ENCODE peak calls at places on chromosomes 6 and 20, in six cellular contexts. One of them, this sample, is unnamed.

GRCh38 chr20:50982372-50982771 is 23.8 kb downstream of the MOCS3 start:
- DNase-seq in neural progenitor cell: no peak
- DNase-seq in NAMALWA: no peak
- DNase-seq in naive B cell: no peak
- DNase-seq in GM04503: no peak
- DNase-seq in T follicular helper cell: no peak
- DNase-seq in this sample: no peak

GRCh38 chr6:13952101-13952500 is 27.3 kb downstream of the RNF182 start:
- DNase-seq in neural progenitor cell: no peak
- DNase-seq in NAMALWA: no peak
- DNase-seq in naive B cell: no peak
- DNase-seq in GM04503: no peak
- DNase-seq in T follicular helper cell: no peak
- DNase-seq in this sample: no peak

GRCh38 chr6:67886036-67886707 is 748.9 kb upstream of the ADGRB3 start:
- DNase-seq in neural progenitor cell: no peak
- DNase-seq in NAMALWA: no peak
- DNase-seq in naive B cell: no peak
- DNase-seq in GM04503: no peak
- DNase-seq in T follicular helper cell: no peak
- DNase-seq in this sample: no peak

GRCh38 chr20:4602297-4602631 is 119.4 kb upstream of the PRND start:
- DNase-seq in neural progenitor cell: no peak
- DNase-seq in NAMALWA: no peak
- DNase-seq in naive B cell: no peak
- DNase-seq in GM04503: no peak
- DNase-seq in T follicular helper cell: no peak
- DNase-seq in this sample: no peak

GRCh38 chr6:90538651-90539050 is 48.2 kb downstream of the MAP3K7 start:
- DNase-seq in neural progenitor cell: no peak
- DNase-seq in NAMALWA: no peak
- DNase-seq in naive B cell: no peak
- DNase-seq in GM04503: no peak
- DNase-seq in T follicular helper cell: no peak
- DNase-seq in this sample: no peak

GRCh38 chr6:3231213-3232016 is 4.0 kb upstream of the TUBB2B start:
- DNase-seq in neural progenitor cell: peak; percentile 92
- DNase-seq in NAMALWA: no peak
- DNase-seq in naive B cell: no peak
- DNase-seq in GM04503: peak; percentile 34
- DNase-seq in T follicular helper cell: no peak
- DNase-seq in this sample: no peak

GRCh38 chr6:110493253-110493800 is 16.9 kb upstream of the SLC22A16 start:
- DNase-seq in neural progenitor cell: no peak
- DNase-seq in NAMALWA: no peak
- DNase-seq in naive B cell: no peak
- DNase-seq in GM04503: no peak
- DNase-seq in T follicular helper cell: no peak
- DNase-seq in this sample: no peak

GRCh38 chr6:7974553-7974931 is 64.0 kb upstream of the TXNDC5 start:
- DNase-seq in neural progenitor cell: no peak
- DNase-seq in NAMALWA: no peak
- DNase-seq in naive B cell: no peak
- DNase-seq in GM04503: no peak
- DNase-seq in T follicular helper cell: no peak
- DNase-seq in this sample: no peak

GRCh38 chr6:378958-379366 is 12.6 kb upstream of the IRF4 start:
- DNase-seq in neural progenitor cell: no peak
- DNase-seq in NAMALWA: no peak
- DNase-seq in naive B cell: no peak
- DNase-seq in GM04503: no peak
- DNase-seq in T follicular helper cell: no peak
- DNase-seq in this sample: no peak

GRCh38 chr6:71465096-71465495 is 176.5 kb downstream of the OGFRL1 start:
- DNase-seq in neural progenitor cell: no peak
- DNase-seq in NAMALWA: no peak
- DNase-seq in naive B cell: no peak
- DNase-seq in GM04503: no peak
- DNase-seq in T follicular helper cell: no peak
- DNase-seq in this sample: no peak

GRCh38 chr20:5096463-5096862 is 23.3 kb downstream of the PCNA start:
- DNase-seq in neural progenitor cell: no peak
- DNase-seq in NAMALWA: no peak
- DNase-seq in naive B cell: no peak
- DNase-seq in GM04503: no peak
- DNase-seq in T follicular helper cell: no peak
- DNase-seq in this sample: no peak

GRCh38 chr6:110826236-110827129 is 11.2 kb upstream of the CDK19 start:
- DNase-seq in neural progenitor cell: no peak
- DNase-seq in NAMALWA: no peak
- DNase-seq in naive B cell: no peak
- DNase-seq in GM04503: no peak
- DNase-seq in T follicular helper cell: no peak
- DNase-seq in this sample: no peak

GRCh38 chr6:139323511-139324445 is 32.0 kb upstream of the TXLNB start:
- DNase-seq in neural progenitor cell: peak; percentile 45
- DNase-seq in NAMALWA: peak; percentile 87
- DNase-seq in naive B cell: peak; percentile 74
- DNase-seq in GM04503: peak; percentile 34
- DNase-seq in T follicular helper cell: peak; percentile 70
- DNase-seq in this sample: no peak

GRCh38 chr20:22584630-22584921 is 204 bp upstream of the FOXA2 start:
- DNase-seq in neural progenitor cell: peak; percentile 39
- DNase-seq in NAMALWA: no peak
- DNase-seq in naive B cell: no peak
- DNase-seq in GM04503: no peak
- DNase-seq in T follicular helper cell: no peak
- DNase-seq in this sample: no peak

GRCh38 chr20:13213335-13213734 is 7.7 kb upstream of the ISM1 start:
- DNase-seq in neural progenitor cell: no peak
- DNase-seq in NAMALWA: no peak
- DNase-seq in naive B cell: no peak
- DNase-seq in GM04503: no peak
- DNase-seq in T follicular helper cell: no peak
- DNase-seq in this sample: no peak

GRCh38 chr20:63976980-63977391 is 2.5 kb downstream of the SAMD10 start:
- DNase-seq in neural progenitor cell: no peak
- DNase-seq in NAMALWA: no peak
- DNase-seq in naive B cell: no peak
- DNase-seq in GM04503: no peak
- DNase-seq in T follicular helper cell: no peak
- DNase-seq in this sample: no peak

GRCh38 chr6:145960918-145961604 is 3.1 kb downstream of the SHPRH start:
- DNase-seq in neural progenitor cell: no peak
- DNase-seq in NAMALWA: no peak
- DNase-seq in naive B cell: no peak
- DNase-seq in GM04503: peak; percentile 27
- DNase-seq in T follicular helper cell: no peak
- DNase-seq in this sample: no peak

GRCh38 chr6:22954749-22955385 is 385.5 kb downstream of the HDGFL1 start:
- DNase-seq in neural progenitor cell: no peak
- DNase-seq in NAMALWA: peak; percentile 11
- DNase-seq in naive B cell: no peak
- DNase-seq in GM04503: no peak
- DNase-seq in T follicular helper cell: no peak
- DNase-seq in this sample: no peak